ENCODE peak calls at places on chromosome 10, in four cellular contexts. One of them, this sample, is unnamed.

GRCh38 chr10:7383442-7383841 is 27.4 kb downstream of the SFMBT2 start:
- DNase-seq in neural progenitor cell: no peak
- DNase-seq in CD8-positive, alpha-beta memory T cell: no peak
- DNase-seq in SK-N-SH: no peak
- DNase-seq in this sample: peak

GRCh38 chr10:56319386-56319785 is 41.7 kb downstream of the ZWINT start:
- DNase-seq in neural progenitor cell: no peak
- DNase-seq in CD8-positive, alpha-beta memory T cell: no peak
- DNase-seq in SK-N-SH: no peak
- DNase-seq in this sample: no peak

GRCh38 chr10:77710081-77710551 is 72.5 kb upstream of the KCNMA1 start:
- DNase-seq in neural progenitor cell: peak
- DNase-seq in CD8-positive, alpha-beta memory T cell: no peak
- DNase-seq in SK-N-SH: no peak
- DNase-seq in this sample: no peak

GRCh38 chr10:83274088-83274487 is 865.2 kb upstream of the GHITM start:
- DNase-seq in neural progenitor cell: no peak
- DNase-seq in CD8-positive, alpha-beta memory T cell: no peak
- DNase-seq in SK-N-SH: peak
- DNase-seq in this sample: no peak

GRCh38 chr10:78367012-78367411 is 333.3 kb downstream of the RPS24 start:
- DNase-seq in neural progenitor cell: no peak
- DNase-seq in CD8-positive, alpha-beta memory T cell: no peak
- DNase-seq in SK-N-SH: no peak
- DNase-seq in this sample: no peak

GRCh38 chr10:86170255-86171153 is 196.1 kb downstream of the GRID1 start:
- DNase-seq in neural progenitor cell: no peak
- DNase-seq in CD8-positive, alpha-beta memory T cell: no peak
- DNase-seq in SK-N-SH: no peak
- DNase-seq in this sample: no peak

GRCh38 chr10:59678884-59679301 is 30.8 kb downstream of the SLC16A9 start:
- DNase-seq in neural progenitor cell: no peak
- DNase-seq in CD8-positive, alpha-beta memory T cell: no peak
- DNase-seq in SK-N-SH: no peak
- DNase-seq in this sample: peak

GRCh38 chr10:85645851-85646250 is 720.7 kb downstream of the GRID1 start:
- DNase-seq in neural progenitor cell: no peak
- DNase-seq in CD8-positive, alpha-beta memory T cell: no peak
- DNase-seq in SK-N-SH: no peak
- DNase-seq in this sample: no peak

GRCh38 chr10:77925410-77925794 is 1.2 kb downstream of the DLG5 start:
- DNase-seq in neural progenitor cell: no peak
- DNase-seq in CD8-positive, alpha-beta memory T cell: no peak
- DNase-seq in SK-N-SH: peak
- DNase-seq in this sample: no peak

GRCh38 chr10:74419491-74420466 is 268.8 kb downstream of the ADK start:
- DNase-seq in neural progenitor cell: peak
- DNase-seq in CD8-positive, alpha-beta memory T cell: peak
- DNase-seq in SK-N-SH: peak
- DNase-seq in this sample: no peak

GRCh38 chr10:107552963-107553362 is 388.5 kb upstream of the SORCS1 start:
- DNase-seq in neural progenitor cell: no peak
- DNase-seq in CD8-positive, alpha-beta memory T cell: no peak
- DNase-seq in SK-N-SH: no peak
- DNase-seq in this sample: no peak

GRCh38 chr10:1735562-1735961 is 1.8 kb downstream of the ADARB2 start:
- DNase-seq in neural progenitor cell: no peak
- DNase-seq in CD8-positive, alpha-beta memory T cell: no peak
- DNase-seq in SK-N-SH: no peak
- DNase-seq in this sample: no peak

GRCh38 chr10:75736889-75737610 is 305.6 kb downstream of the LRMDA start:
- DNase-seq in neural progenitor cell: peak
- DNase-seq in CD8-positive, alpha-beta memory T cell: no peak
- DNase-seq in SK-N-SH: no peak
- DNase-seq in this sample: no peak

GRCh38 chr10:8242295-8242872 is 187.9 kb downstream of the GATA3 start:
- DNase-seq in neural progenitor cell: no peak
- DNase-seq in CD8-positive, alpha-beta memory T cell: no peak
- DNase-seq in SK-N-SH: no peak
- DNase-seq in this sample: peak

GRCh38 chr10:52410916-52411315 is 96.8 kb downstream of the DKK1 start:
- DNase-seq in neural progenitor cell: no peak
- DNase-seq in CD8-positive, alpha-beta memory T cell: no peak
- DNase-seq in SK-N-SH: no peak
- DNase-seq in this sample: no peak

GRCh38 chr10:89389254-89389653 is 3.2 kb upstream of the IFIT1 start:
- DNase-seq in neural progenitor cell: peak
- DNase-seq in CD8-positive, alpha-beta memory T cell: no peak
- DNase-seq in SK-N-SH: peak
- DNase-seq in this sample: no peak

GRCh38 chr10:76150139-76150885 is 718.9 kb downstream of the LRMDA start:
- DNase-seq in neural progenitor cell: peak
- DNase-seq in CD8-positive, alpha-beta memory T cell: no peak
- DNase-seq in SK-N-SH: no peak
- DNase-seq in this sample: no peak

GRCh38 chr10:21195149-21195731 is 298.1 kb upstream of the NEBL start:
- DNase-seq in neural progenitor cell: no peak
- DNase-seq in CD8-positive, alpha-beta memory T cell: no peak
- DNase-seq in SK-N-SH: no peak
- DNase-seq in this sample: no peak

GRCh38 chr10:88253120-88253519 is 330.0 kb downstream of the RNLS start:
- DNase-seq in neural progenitor cell: no peak
- DNase-seq in CD8-positive, alpha-beta memory T cell: no peak
- DNase-seq in SK-N-SH: no peak
- DNase-seq in this sample: no peak

GRCh38 chr10:71374481-71375233 is 22.1 kb upstream of the CDH23 start:
- DNase-seq in neural progenitor cell: no peak
- DNase-seq in CD8-positive, alpha-beta memory T cell: no peak
- DNase-seq in SK-N-SH: no peak
- DNase-seq in this sample: no peak

GRCh38 chr10:131202964-131203363 is 108.6 kb downstream of the TCERG1L start:
- DNase-seq in neural progenitor cell: no peak
- DNase-seq in CD8-positive, alpha-beta memory T cell: no peak
- DNase-seq in SK-N-SH: no peak
- DNase-seq in this sample: no peak

GRCh38 chr10:111475720-111476119 is 398.9 kb downstream of the ADRA2A start:
- DNase-seq in neural progenitor cell: no peak
- DNase-seq in CD8-positive, alpha-beta memory T cell: no peak
- DNase-seq in SK-N-SH: no peak
- DNase-seq in this sample: no peak

GRCh38 chr10:109374215-109374614 is 549.1 kb downstream of the XPNPEP1 start:
- DNase-seq in neural progenitor cell: no peak
- DNase-seq in CD8-positive, alpha-beta memory T cell: no peak
- DNase-seq in SK-N-SH: no peak
- DNase-seq in this sample: no peak

GRCh38 chr10:129522041-129522585 is 55.1 kb downstream of the MGMT start:
- DNase-seq in neural progenitor cell: no peak
- DNase-seq in CD8-positive, alpha-beta memory T cell: no peak
- DNase-seq in SK-N-SH: no peak
- DNase-seq in this sample: no peak

GRCh38 chr10:91579351-91579985 is 53.4 kb downstream of the PPP1R3C start:
- DNase-seq in neural progenitor cell: no peak
- DNase-seq in CD8-positive, alpha-beta memory T cell: no peak
- DNase-seq in SK-N-SH: no peak
- DNase-seq in this sample: no peak

GRCh38 chr10:65570143-65571010 is 1355.5 kb upstream of the LRRTM3 start:
- DNase-seq in neural progenitor cell: peak
- DNase-seq in CD8-positive, alpha-beta memory T cell: no peak
- DNase-seq in SK-N-SH: peak
- DNase-seq in this sample: no peak

GRCh38 chr10:11639861-11640764 is 28.7 kb upstream of the USP6NL start:
- DNase-seq in neural progenitor cell: no peak
- DNase-seq in CD8-positive, alpha-beta memory T cell: no peak
- DNase-seq in SK-N-SH: no peak
- DNase-seq in this sample: no peak

GRCh38 chr10:8057636-8058273 is 3.3 kb downstream of the GATA3 start:
- DNase-seq in neural progenitor cell: peak
- DNase-seq in CD8-positive, alpha-beta memory T cell: no peak
- DNase-seq in SK-N-SH: no peak
- DNase-seq in this sample: no peak

GRCh38 chr10:80055760-80056159 is 22.7 kb upstream of the TMEM254 start:
- DNase-seq in neural progenitor cell: no peak
- DNase-seq in CD8-positive, alpha-beta memory T cell: no peak
- DNase-seq in SK-N-SH: no peak
- DNase-seq in this sample: no peak

GRCh38 chr10:110436554-110437350 is 61.0 kb upstream of the DUSP5 start:
- DNase-seq in neural progenitor cell: no peak
- DNase-seq in CD8-positive, alpha-beta memory T cell: no peak
- DNase-seq in SK-N-SH: no peak
- DNase-seq in this sample: no peak

GRCh38 chr10:91891285-91892001 is 17.8 kb downstream of the FGFBP3 start:
- DNase-seq in neural progenitor cell: no peak
- DNase-seq in CD8-positive, alpha-beta memory T cell: no peak
- DNase-seq in SK-N-SH: no peak
- DNase-seq in this sample: no peak

GRCh38 chr10:75527542-75527941 is 96.1 kb downstream of the LRMDA start:
- DNase-seq in neural progenitor cell: no peak
- DNase-seq in CD8-positive, alpha-beta memory T cell: no peak
- DNase-seq in SK-N-SH: no peak
- DNase-seq in this sample: no peak

GRCh38 chr10:74337330-74338016 is 186.5 kb downstream of the ADK start:
- DNase-seq in neural progenitor cell: no peak
- DNase-seq in CD8-positive, alpha-beta memory T cell: no peak
- DNase-seq in SK-N-SH: no peak
- DNase-seq in this sample: no peak

GRCh38 chr10:114519756-114520288 is 115.5 kb upstream of the AFAP1L2 start:
- DNase-seq in neural progenitor cell: no peak
- DNase-seq in CD8-positive, alpha-beta memory T cell: no peak
- DNase-seq in SK-N-SH: no peak
- DNase-seq in this sample: no peak

GRCh38 chr10:49655099-49655498 is 24.4 kb upstream of the C10orf53 start:
- DNase-seq in neural progenitor cell: no peak
- DNase-seq in CD8-positive, alpha-beta memory T cell: no peak
- DNase-seq in SK-N-SH: no peak
- DNase-seq in this sample: no peak

DNA sequence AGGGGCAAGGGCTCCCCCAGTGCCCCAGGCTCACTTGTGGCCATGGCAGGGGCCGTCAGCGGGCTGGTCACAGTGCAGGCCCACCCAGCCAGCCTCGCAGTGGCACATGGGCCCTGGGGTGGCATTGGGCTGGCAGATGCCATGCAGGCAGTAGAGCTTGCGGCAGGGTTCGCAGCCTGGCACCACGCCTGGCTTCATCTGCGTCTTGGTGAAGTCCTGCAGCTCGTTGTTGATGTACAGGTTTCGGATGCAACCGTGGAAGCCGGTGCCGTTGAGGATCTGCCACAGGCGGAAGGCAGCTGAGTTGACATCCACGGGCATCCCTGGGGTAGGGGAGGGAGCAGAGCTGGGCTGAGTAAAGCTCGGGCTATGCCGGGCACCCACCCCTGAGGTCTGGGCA is 170.6 kb downstream of the LCOR start:
- DNase-seq in neural progenitor cell: no peak
- DNase-seq in CD8-positive, alpha-beta memory T cell: no peak
- DNase-seq in SK-N-SH: no peak
- DNase-seq in this sample: no peak
- H3K27ac ChIP-seq in neural progenitor cell: no peak
- H3K27ac ChIP-seq in CD8-positive, alpha-beta memory T cell: no peak
- H3K27ac ChIP-seq in SK-N-SH: no peak
- H3K27ac ChIP-seq in this sample: no peak

DNA sequence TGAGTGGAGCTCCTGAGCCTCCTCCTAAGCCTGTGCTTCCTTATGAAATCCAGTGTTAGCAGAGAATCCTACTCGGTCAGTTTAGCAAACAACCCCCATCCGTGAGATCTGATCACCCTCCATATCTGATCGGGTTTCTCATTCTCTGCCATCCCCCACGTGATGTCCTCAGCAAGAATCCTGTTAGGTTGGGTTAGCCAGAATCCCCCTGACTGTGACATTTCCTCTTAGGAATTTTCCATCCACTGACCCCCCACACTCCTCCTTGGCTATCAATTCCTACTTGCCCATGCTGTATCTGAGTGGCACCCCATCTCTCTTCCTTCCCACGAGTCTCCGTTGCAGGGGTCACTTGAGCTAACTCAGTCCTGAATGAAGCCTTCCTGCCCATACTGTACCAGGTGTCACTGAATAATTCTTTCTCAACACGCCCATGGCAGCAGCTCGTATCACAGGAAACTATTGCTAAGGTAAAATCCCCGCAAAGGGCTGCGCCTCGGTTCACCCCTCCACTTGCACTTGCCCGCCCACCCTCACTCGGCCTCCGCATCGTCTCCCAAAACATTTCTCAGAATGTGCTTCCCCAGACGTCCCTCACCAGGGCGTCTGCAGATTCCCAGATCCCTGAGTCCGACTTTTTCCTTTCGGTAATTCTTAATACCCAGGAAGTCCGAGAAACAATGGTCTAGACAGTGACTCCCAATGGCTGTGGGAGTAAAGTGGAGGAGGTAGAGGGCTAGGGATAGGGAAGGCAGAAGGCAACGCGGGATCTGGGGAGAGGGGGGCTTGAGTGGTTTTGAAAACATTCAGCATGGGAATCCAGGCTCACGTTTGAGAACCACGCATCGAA is 44.0 kb downstream of the MYOF start:
- DNase-seq in neural progenitor cell: peak
- DNase-seq in CD8-positive, alpha-beta memory T cell: no peak
- DNase-seq in SK-N-SH: no peak
- DNase-seq in this sample: no peak
- H3K4me3 ChIP-seq in neural progenitor cell: peak
- H3K4me3 ChIP-seq in CD8-positive, alpha-beta memory T cell: no peak
- H3K4me3 ChIP-seq in SK-N-SH: no peak
- H3K4me3 ChIP-seq in this sample: no peak

GRCh38 chr10:127441350-127442219 is 107.5 kb upstream of the NPS start:
- DNase-seq in neural progenitor cell: peak
- DNase-seq in CD8-positive, alpha-beta memory T cell: no peak
- DNase-seq in SK-N-SH: no peak
- DNase-seq in this sample: no peak
- H3K27ac ChIP-seq in neural progenitor cell: no peak
- H3K27ac ChIP-seq in CD8-positive, alpha-beta memory T cell: no peak
- H3K27ac ChIP-seq in SK-N-SH: no peak
- H3K27ac ChIP-seq in this sample: no peak

DNA sequence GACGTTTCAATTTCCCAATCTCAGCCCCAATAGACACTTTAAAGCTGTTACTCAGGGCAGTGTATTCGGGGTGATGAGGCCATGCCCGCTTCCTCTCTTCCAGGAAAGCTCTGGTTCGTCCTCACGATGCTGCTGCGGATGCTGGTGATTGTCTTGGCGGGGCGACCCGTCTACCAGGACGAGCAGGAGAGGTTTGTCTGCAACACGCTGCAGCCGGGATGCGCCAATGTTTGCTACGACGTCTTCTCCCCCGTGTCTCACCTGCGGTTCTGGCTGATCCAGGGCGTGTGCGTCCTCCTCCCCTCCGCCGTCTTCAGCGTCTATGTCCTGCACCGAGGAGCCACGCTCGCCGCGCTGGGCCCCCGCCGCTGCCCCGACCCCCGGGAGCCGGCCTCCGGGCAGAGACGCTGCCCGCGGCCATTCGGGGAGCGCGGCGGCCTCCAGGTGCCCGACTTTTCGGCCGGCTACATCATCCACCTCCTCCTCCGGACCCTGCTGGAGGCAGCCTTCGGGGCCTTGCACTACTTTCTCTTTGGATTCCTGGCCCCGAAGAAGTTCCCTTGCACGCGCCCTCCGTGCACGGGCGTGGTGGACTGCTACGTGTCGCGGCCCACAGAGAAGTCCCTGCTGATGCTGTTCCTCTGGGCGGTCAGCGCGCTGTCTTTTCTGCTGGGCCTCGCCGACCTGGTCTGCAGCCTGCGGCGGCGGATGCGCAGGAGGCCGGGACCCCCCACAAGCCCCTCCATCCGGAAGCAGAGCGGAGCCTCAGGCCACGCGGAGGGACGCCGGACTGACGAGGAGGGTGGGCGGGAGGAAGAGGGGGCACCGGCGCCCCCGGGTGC is 2.6 kb downstream of the GJD4 start:
- DNase-seq in neural progenitor cell: no peak
- DNase-seq in CD8-positive, alpha-beta memory T cell: no peak
- DNase-seq in SK-N-SH: peak
- DNase-seq in this sample: peak
- H3K4me3 ChIP-seq in neural progenitor cell: no peak
- H3K4me3 ChIP-seq in CD8-positive, alpha-beta memory T cell: no peak
- H3K4me3 ChIP-seq in SK-N-SH: peak
- H3K4me3 ChIP-seq in this sample: no peak

This sample was measured in CD4-positive, CD25-positive, alpha-beta regulatory T cell.